ENCODE peak calls at places on chromosomes 6 and 20, in nine cellular contexts. One of them, this sample, is unnamed.

GRCh38 chr20:64168381-64169088 is 4.3 kb downstream of the MYT1 start:
- DNase-seq in nephron progenitor cell: no peak
- DNase-seq in GM12878: no peak
- DNase-seq in body of pancreas: no peak
- DNase-seq in NCI-H2171: peak
- DNase-seq in foreskin keratinocyte: no peak
- DNase-seq in IMR-90: no peak
- DNase-seq in HT1080: no peak
- DNase-seq in progenitor cell of endocrine pancreas: no peak
- DNase-seq in this sample: no peak

GRCh38 chr6:118565317-118565960 is 17.3 kb downstream of the PLN start:
- DNase-seq in progenitor cell of endocrine pancreas: no peak
- DNase-seq in HT1080: no peak
- DNase-seq in nephron progenitor cell: no peak
- DNase-seq in foreskin keratinocyte: peak
- DNase-seq in NCI-H2171: peak
- DNase-seq in body of pancreas: no peak
- DNase-seq in GM12878: peak
- DNase-seq in IMR-90: peak
- DNase-seq in this sample: no peak

GRCh38 chr6:111727798-111728197 is 122.1 kb upstream of the TRAF3IP2 start:
- DNase-seq in body of pancreas: no peak
- DNase-seq in HT1080: no peak
- DNase-seq in foreskin keratinocyte: no peak
- DNase-seq in GM12878: no peak
- DNase-seq in nephron progenitor cell: no peak
- DNase-seq in IMR-90: peak
- DNase-seq in NCI-H2171: no peak
- DNase-seq in progenitor cell of endocrine pancreas: no peak
- DNase-seq in this sample: peak

GRCh38 chr6:22717906-22718305 is 148.5 kb downstream of the HDGFL1 start:
- DNase-seq in body of pancreas: peak
- DNase-seq in HT1080: no peak
- DNase-seq in IMR-90: no peak
- DNase-seq in nephron progenitor cell: no peak
- DNase-seq in NCI-H2171: peak
- DNase-seq in GM12878: no peak
- DNase-seq in progenitor cell of endocrine pancreas: no peak
- DNase-seq in foreskin keratinocyte: no peak
- DNase-seq in this sample: no peak

GRCh38 chr6:26031151-26031594 is 56.1 kb upstream of the HFE start:
- DNase-seq in NCI-H2171: no peak
- DNase-seq in IMR-90: no peak
- DNase-seq in HT1080: peak
- DNase-seq in nephron progenitor cell: no peak
- DNase-seq in GM12878: no peak
- DNase-seq in foreskin keratinocyte: peak
- DNase-seq in body of pancreas: no peak
- DNase-seq in progenitor cell of endocrine pancreas: no peak
- DNase-seq in this sample: peak

GRCh38 chr20:54107600-54108393 is 37.4 kb upstream of the BCAS1 start:
- DNase-seq in progenitor cell of endocrine pancreas: no peak
- DNase-seq in IMR-90: no peak
- DNase-seq in body of pancreas: peak
- DNase-seq in HT1080: no peak
- DNase-seq in NCI-H2171: no peak
- DNase-seq in GM12878: no peak
- DNase-seq in nephron progenitor cell: no peak
- DNase-seq in foreskin keratinocyte: no peak
- DNase-seq in this sample: no peak

GRCh38 chr6:21900730-21901129 is 307.2 kb downstream of the SOX4 start:
- DNase-seq in NCI-H2171: no peak
- DNase-seq in progenitor cell of endocrine pancreas: no peak
- DNase-seq in IMR-90: peak
- DNase-seq in foreskin keratinocyte: peak
- DNase-seq in nephron progenitor cell: no peak
- DNase-seq in GM12878: no peak
- DNase-seq in body of pancreas: no peak
- DNase-seq in HT1080: peak
- DNase-seq in this sample: no peak

GRCh38 chr6:125790403-125791150 is at the start of gene NCOA7:
- DNase-seq in progenitor cell of endocrine pancreas: peak
- DNase-seq in IMR-90: peak
- DNase-seq in HT1080: peak
- DNase-seq in NCI-H2171: peak
- DNase-seq in nephron progenitor cell: peak
- DNase-seq in body of pancreas: peak
- DNase-seq in foreskin keratinocyte: peak
- DNase-seq in GM12878: no peak
- DNase-seq in this sample: peak

GRCh38 chr6:18564775-18565174 is 177.6 kb downstream of the RNF144B start:
- DNase-seq in IMR-90: no peak
- DNase-seq in HT1080: no peak
- DNase-seq in body of pancreas: no peak
- DNase-seq in foreskin keratinocyte: no peak
- DNase-seq in progenitor cell of endocrine pancreas: no peak
- DNase-seq in GM12878: no peak
- DNase-seq in nephron progenitor cell: no peak
- DNase-seq in NCI-H2171: no peak
- DNase-seq in this sample: no peak

GRCh38 chr6:108561742-108562502 is 1.2 kb downstream of the FOXO3 start:
- DNase-seq in progenitor cell of endocrine pancreas: peak
- DNase-seq in IMR-90: peak
- DNase-seq in nephron progenitor cell: peak
- DNase-seq in NCI-H2171: peak
- DNase-seq in GM12878: no peak
- DNase-seq in foreskin keratinocyte: peak
- DNase-seq in body of pancreas: peak
- DNase-seq in HT1080: no peak
- DNase-seq in this sample: no peak

GRCh38 chr20:3193806-3194616 is 10.5 kb downstream of the DDRGK1 start:
- DNase-seq in nephron progenitor cell: no peak
- DNase-seq in progenitor cell of endocrine pancreas: no peak
- DNase-seq in body of pancreas: no peak
- DNase-seq in HT1080: no peak
- DNase-seq in GM12878: no peak
- DNase-seq in foreskin keratinocyte: no peak
- DNase-seq in NCI-H2171: no peak
- DNase-seq in IMR-90: no peak
- DNase-seq in this sample: no peak

GRCh38 chr6:138161118-138161433 is 663 bp upstream of the ARFGEF3 start:
- DNase-seq in nephron progenitor cell: no peak
- DNase-seq in foreskin keratinocyte: no peak
- DNase-seq in progenitor cell of endocrine pancreas: no peak
- DNase-seq in body of pancreas: no peak
- DNase-seq in GM12878: no peak
- DNase-seq in NCI-H2171: no peak
- DNase-seq in HT1080: no peak
- DNase-seq in IMR-90: no peak
- DNase-seq in this sample: no peak

GRCh38 chr6:170135821-170136471 is 154.9 kb downstream of the DLL1 start:
- DNase-seq in progenitor cell of endocrine pancreas: no peak
- DNase-seq in nephron progenitor cell: no peak
- DNase-seq in GM12878: no peak
- DNase-seq in foreskin keratinocyte: no peak
- DNase-seq in body of pancreas: no peak
- DNase-seq in NCI-H2171: no peak
- DNase-seq in HT1080: no peak
- DNase-seq in IMR-90: no peak
- DNase-seq in this sample: no peak

GRCh38 chr20:20628314-20628713 is 84.1 kb downstream of the RALGAPA2 start:
- DNase-seq in IMR-90: no peak
- DNase-seq in HT1080: no peak
- DNase-seq in progenitor cell of endocrine pancreas: no peak
- DNase-seq in NCI-H2171: no peak
- DNase-seq in body of pancreas: no peak
- DNase-seq in nephron progenitor cell: no peak
- DNase-seq in foreskin keratinocyte: no peak
- DNase-seq in GM12878: no peak
- DNase-seq in this sample: no peak

GRCh38 chr6:113362542-113363430 is 494.4 kb upstream of the MARCKS start:
- DNase-seq in nephron progenitor cell: peak
- DNase-seq in body of pancreas: no peak
- DNase-seq in progenitor cell of endocrine pancreas: no peak
- DNase-seq in HT1080: no peak
- DNase-seq in foreskin keratinocyte: peak
- DNase-seq in GM12878: no peak
- DNase-seq in IMR-90: peak
- DNase-seq in NCI-H2171: no peak
- DNase-seq in this sample: no peak

GRCh38 chr6:47651505-47651944 is 46.9 kb upstream of the ADGRF4 start:
- DNase-seq in NCI-H2171: no peak
- DNase-seq in progenitor cell of endocrine pancreas: no peak
- DNase-seq in nephron progenitor cell: no peak
- DNase-seq in IMR-90: peak
- DNase-seq in GM12878: no peak
- DNase-seq in HT1080: peak
- DNase-seq in foreskin keratinocyte: peak
- DNase-seq in body of pancreas: no peak
- DNase-seq in this sample: no peak

GRCh38 chr6:4401408-4402367 is 266.3 kb upstream of the ECI2 start:
- DNase-seq in NCI-H2171: no peak
- DNase-seq in progenitor cell of endocrine pancreas: no peak
- DNase-seq in IMR-90: peak
- DNase-seq in nephron progenitor cell: no peak
- DNase-seq in GM12878: no peak
- DNase-seq in body of pancreas: no peak
- DNase-seq in HT1080: no peak
- DNase-seq in foreskin keratinocyte: peak
- DNase-seq in this sample: no peak

GRCh38 chr20:38874460-38875169 is 51.6 kb upstream of the FAM83D start:
- DNase-seq in progenitor cell of endocrine pancreas: no peak
- DNase-seq in HT1080: no peak
- DNase-seq in GM12878: no peak
- DNase-seq in nephron progenitor cell: no peak
- DNase-seq in foreskin keratinocyte: no peak
- DNase-seq in body of pancreas: no peak
- DNase-seq in NCI-H2171: no peak
- DNase-seq in IMR-90: no peak
- DNase-seq in this sample: no peak

GRCh38 chr6:160992323-160993314 is 1.1 kb downstream of the MAP3K4 start:
- DNase-seq in body of pancreas: peak
- DNase-seq in NCI-H2171: peak
- DNase-seq in IMR-90: peak
- DNase-seq in HT1080: peak
- DNase-seq in foreskin keratinocyte: peak
- DNase-seq in GM12878: no peak
- DNase-seq in progenitor cell of endocrine pancreas: no peak
- DNase-seq in nephron progenitor cell: peak
- DNase-seq in this sample: no peak

GRCh38 chr6:142874676-142875075 is 70.3 kb downstream of the HIVEP2 start:
- DNase-seq in IMR-90: no peak
- DNase-seq in HT1080: peak
- DNase-seq in NCI-H2171: no peak
- DNase-seq in foreskin keratinocyte: no peak
- DNase-seq in nephron progenitor cell: no peak
- DNase-seq in progenitor cell of endocrine pancreas: no peak
- DNase-seq in body of pancreas: no peak
- DNase-seq in GM12878: no peak
- DNase-seq in this sample: no peak

GRCh38 chr6:66900081-66900770 is 1193.2 kb upstream of the EYS start:
- DNase-seq in NCI-H2171: no peak
- DNase-seq in HT1080: peak
- DNase-seq in nephron progenitor cell: no peak
- DNase-seq in progenitor cell of endocrine pancreas: no peak
- DNase-seq in GM12878: no peak
- DNase-seq in IMR-90: no peak
- DNase-seq in body of pancreas: no peak
- DNase-seq in foreskin keratinocyte: peak
- DNase-seq in this sample: no peak

GRCh38 chr20:58839474-58839874 is 11.2 kb downstream of the GNAS-AS1 start:
- DNase-seq in body of pancreas: no peak
- DNase-seq in NCI-H2171: peak
- DNase-seq in HT1080: no peak
- DNase-seq in GM12878: no peak
- DNase-seq in progenitor cell of endocrine pancreas: no peak
- DNase-seq in foreskin keratinocyte: no peak
- DNase-seq in nephron progenitor cell: peak
- DNase-seq in IMR-90: peak
- DNase-seq in this sample: peak

GRCh38 chr20:33465536-33466302 is 22.2 kb upstream of the SNTA1 start:
- DNase-seq in GM12878: no peak
- DNase-seq in nephron progenitor cell: peak
- DNase-seq in progenitor cell of endocrine pancreas: no peak
- DNase-seq in IMR-90: no peak
- DNase-seq in foreskin keratinocyte: no peak
- DNase-seq in NCI-H2171: peak
- DNase-seq in body of pancreas: no peak
- DNase-seq in HT1080: peak
- DNase-seq in this sample: peak

GRCh38 chr6:42569102-42570028 is 5.5 kb downstream of the UBR2 start:
- DNase-seq in progenitor cell of endocrine pancreas: no peak
- DNase-seq in IMR-90: peak
- DNase-seq in body of pancreas: no peak
- DNase-seq in nephron progenitor cell: no peak
- DNase-seq in GM12878: no peak
- DNase-seq in foreskin keratinocyte: peak
- DNase-seq in NCI-H2171: no peak
- DNase-seq in HT1080: peak
- DNase-seq in this sample: peak

This sample was measured in NCI-H446.